ENCODE peak calls at places on chromosome 18, in four cellular contexts. Z is AML-193; I is effector memory CD8-positive, alpha-beta T cell; B is EL. Q is an unnamed sample.

GRCh38 chr18:47832348-47832747 is 98.1 kb downstream of the SMAD2 start:
- DNase-seq in Z (no peak), I (no peak), B (no peak), Q (peak)

GRCh38 chr18:45122510-45122909 is 441.8 kb downstream of the SETBP1 start:
- DNase-seq in Z (no peak), I (no peak), B (no peak), Q (peak)

GRCh38 chr18:78965917-78966878 is 13.4 kb upstream of the SALL3 start:
- DNase-seq in Z (no peak), I (no peak), B (no peak), Q (no peak)

GRCh38 chr18:9474103-9474982 is 970 bp upstream of the RALBP1 start:
- DNase-seq in Z (no peak), I (no peak), B (peak), Q (peak)

GRCh38 chr18:63444567-63444966 is 22.3 kb upstream of the VPS4B start:
- DNase-seq in Z (peak), I (no peak), B (peak), Q (peak)

GRCh38 chr18:25814841-25815458 is 275.5 kb downstream of the SS18 start:
- DNase-seq in Z (no peak), I (no peak), B (no peak), Q (peak)

GRCh38 chr18:39448942-39449341 is 1883.3 kb upstream of the CELF4 start:
- DNase-seq in Z (no peak), I (no peak), B (peak), Q (peak)

GRCh38 chr18:55920063-55920462 is 332.1 kb upstream of the TCF4 start:
- DNase-seq in Z (no peak), I (no peak), B (no peak), Q (no peak)

GRCh38 chr18:8844721-8845148 is 139.4 kb downstream of the MTCL1 start:
- DNase-seq in Z (no peak), I (no peak), B (no peak), Q (no peak)

GRCh38 chr18:61833387-61833786 is 59.4 kb downstream of the RNF152 start:
- DNase-seq in Z (peak), I (no peak), B (peak), Q (peak)

GRCh38 chr18:54672846-54673475 is 81.9 kb downstream of the DYNAP start:
- DNase-seq in Z (no peak), I (no peak), B (no peak), Q (no peak)

GRCh38 chr18:54762386-54762785 is 65.9 kb upstream of the RAB27B start:
- DNase-seq in Z (no peak), I (no peak), B (no peak), Q (no peak)

GRCh38 chr18:51030537-51031258 is 685 bp downstream of the SMAD4 start:
- DNase-seq in Z (peak), I (peak), B (peak), Q (peak)

GRCh38 chr18:76988015-76988826 is 144.4 kb downstream of the MBP start:
- DNase-seq in Z (no peak), I (no peak), B (no peak), Q (no peak)

GRCh38 chr18:66495844-66496243 is 108.0 kb downstream of the CDH19 start:
- DNase-seq in Z (peak), I (no peak), B (no peak), Q (no peak)

GRCh38 chr18:50859793-50860192 is 19.1 kb upstream of the ME2 start:
- DNase-seq in Z (no peak), I (no peak), B (no peak), Q (no peak)

GRCh38 chr18:49723648-49724180 is 89.6 kb downstream of the ACAA2 start:
- DNase-seq in Z (no peak), I (no peak), B (peak), Q (peak)

GRCh38 chr18:51342815-51343214 is 145.3 kb upstream of the MEX3C start:
- DNase-seq in Z (no peak), I (no peak), B (peak), Q (peak)

GRCh38 chr18:45340884-45341283 is 274.4 kb upstream of the SLC14A2 start:
- DNase-seq in Z (no peak), I (no peak), B (no peak), Q (no peak)

GRCh38 chr18:77054288-77054605 is 78.3 kb downstream of the MBP start:
- DNase-seq in Z (no peak), I (no peak), B (no peak), Q (no peak)

GRCh38 chr18:6487968-6488367 is 73.3 kb upstream of the L3MBTL4 start:
- DNase-seq in Z (no peak), I (no peak), B (no peak), Q (no peak)

GRCh38 chr18:3451989-3452749 is 2.2 kb downstream of the TGIF1 start:
- DNase-seq in Z (no peak), I (peak), B (peak), Q (peak)

GRCh38 chr18:44729631-44730101 is 49.0 kb downstream of the SETBP1 start:
- DNase-seq in Z (no peak), I (peak), B (peak), Q (peak)

GRCh38 chr18:8217041-8217564 is 392.1 kb upstream of the RAB12 start:
- DNase-seq in Z (no peak), I (no peak), B (no peak), Q (no peak)

GRCh38 chr18:72692086-72692485 is 147.9 kb upstream of the CBLN2 start:
- DNase-seq in Z (no peak), I (no peak), B (no peak), Q (no peak)

GRCh38 chr18:8260319-8260718 is 348.9 kb upstream of the RAB12 start:
- DNase-seq in Z (no peak), I (no peak), B (peak), Q (peak)

GRCh38 chr18:66813138-66813537 is 209.2 kb upstream of the CDH19 start:
- DNase-seq in Z (no peak), I (no peak), B (no peak), Q (no peak)

GRCh38 chr18:55509631-55510372 is 78.2 kb downstream of the TCF4 start:
- DNase-seq in Z (no peak), I (no peak), B (peak), Q (peak)

GRCh38 chr18:59909289-59910036 is 9.7 kb downstream of the PMAIP1 start:
- DNase-seq in Z (no peak), I (no peak), B (no peak), Q (peak)

GRCh38 chr18:26526966-26527234 is 21.5 kb downstream of the KCTD1 start:
- DNase-seq in Z (no peak), I (no peak), B (no peak), Q (no peak)